ENCODE peak calls at places on chromosome 12, in four cellular contexts. Y is gastrocnemius medialis; E is NT2/D1; V is stimulated activated CD4-positive, alpha-beta T cell treated with anti-CD3 and anti-CD28 coated beads, TNF-alpha, amount 100 ng/mL, for 1 hour. Q is an unnamed sample.

GRCh38 chr12:49529409-49529808 is 9.4 kb upstream of the KCNH3 start:
- DNase-seq in Y (no peak), E (no peak), V (no peak), Q (no peak)

GRCh38 chr12:51549637-51550036 is 41.4 kb upstream of the SCN8A start:
- DNase-seq in Y (no peak), E (no peak), V (no peak), Q (no peak)

GRCh38 chr12:104360988-104361707 is 57.6 kb downstream of the EID3 start:
- DNase-seq in Y (no peak), E (no peak), V (no peak), Q (no peak)

GRCh38 chr12:53976172-53976822 is 1.5 kb upstream of the HOTAIR start:
- DNase-seq in Y (no peak), E (no peak), V (no peak), Q (no peak)

GRCh38 chr12:1691123-1692007 is 495 bp downstream of the ADIPOR2 start:
- DNase-seq in Y (peak; percentile 36), E (peak; percentile 86), V (no peak), Q (no peak)

GRCh38 chr12:20629414-20630156 is 65.5 kb upstream of the SLCO1C1 start:
- DNase-seq in Y (peak; percentile 14), E (no peak), V (no peak), Q (no peak)

GRCh38 chr12:19761465-19761864 is 322.2 kb downstream of the AEBP2 start:
- DNase-seq in Y (no peak), E (no peak), V (no peak), Q (no peak)

GRCh38 chr12:44972746-44973421 is 78.0 kb downstream of the DBX2 start:
- DNase-seq in Y (no peak), E (peak; percentile 35), V (no peak), Q (no peak)

GRCh38 chr12:90085491-90086274 is 377.0 kb upstream of the ATP2B1 start:
- DNase-seq in Y (no peak), E (no peak), V (no peak), Q (no peak)

GRCh38 chr12:52380271-52380694 is 5.2 kb downstream of the KRT84 start:
- DNase-seq in Y (no peak), E (peak; percentile 8), V (no peak), Q (no peak)

GRCh38 chr12:107514887-107515445 is 170.6 kb upstream of the PWP1 start:
- DNase-seq in Y (peak; percentile 38), E (no peak), V (no peak), Q (peak; percentile 44)